ENCODE peak calls at places on chromosomes 2 and 18, in five cellular contexts. Y is T-helper 9 cell; H is Right ventricle myocardium inferior; J is CD4-positive, CD25-positive, alpha-beta regulatory T cell; D is heart left ventricle. M is an unnamed sample.

GRCh38 chr18:23920054-23920453 is 94.5 kb upstream of the TTC39C start:
- DNase-seq in H (no peak), D (no peak), J (no peak), Y (peak), M (no peak)

GRCh38 chr2:231449503-231450054 is 14.7 kb downstream of the NCL start:
- DNase-seq in J (no peak), D (no peak), Y (no peak), H (no peak), M (no peak)

GRCh38 chr2:171210864-171211431 is 50.3 kb upstream of the TLK1 start:
- DNase-seq in D (no peak), Y (peak), J (peak), H (no peak), M (peak)

GRCh38 chr18:58495202-58495601 is 133.7 kb downstream of the ALPK2 start:
- DNase-seq in Y (no peak), J (no peak), D (no peak), H (no peak), M (no peak)

GRCh38 chr18:21513292-21513691 is 87.2 kb downstream of the ESCO1 start:
- DNase-seq in D (no peak), Y (no peak), H (no peak), J (no peak), M (no peak)

GRCh38 chr2:118858485-118859156 is 11.2 kb upstream of the EN1 start:
- DNase-seq in D (no peak), J (no peak), Y (no peak), H (no peak), M (no peak)

GRCh38 chr2:234686088-234686890 is 189.4 kb upstream of the ARL4C start:
- DNase-seq in Y (no peak), H (no peak), J (no peak), D (no peak), M (no peak)

GRCh38 chr2:74191596-74192380 is 6.6 kb upstream of the MTHFD2 start:
- DNase-seq in J (no peak), Y (no peak), H (no peak), D (no peak), M (no peak)

GRCh38 chr2:2775018-2775417 is 443.9 kb upstream of the MYT1L start:
- DNase-seq in J (no peak), H (no peak), Y (no peak), D (no peak), M (no peak)

GRCh38 chr2:10469955-10470568 is 21.9 kb upstream of the ODC1 start:
- DNase-seq in Y (no peak), D (no peak), J (no peak), H (no peak), M (no peak)

GRCh38 chr2:190843874-190844699 is 36.5 kb upstream of the GLS start:
- DNase-seq in J (no peak), D (no peak), H (no peak), Y (no peak), M (no peak)

GRCh38 chr18:12288406-12288762 is 19.7 kb upstream of the TUBB6 start:
- DNase-seq in D (no peak), Y (no peak), J (no peak), H (no peak), M (no peak)

GRCh38 chr2:226760412-226761194 is 39.0 kb downstream of the IRS1 start:
- DNase-seq in Y (no peak), J (no peak), D (no peak), H (no peak), M (no peak)

GRCh38 chr2:159516241-159516758 is 100.0 kb downstream of the BAZ2B start:
- DNase-seq in H (no peak), Y (no peak), D (no peak), J (peak), M (peak)

GRCh38 chr2:199197448-199197847 is 260.3 kb downstream of the SATB2 start:
- DNase-seq in J (no peak), H (no peak), Y (no peak), D (no peak), M (no peak)

GRCh38 chr2:164514491-164514890 is 106.8 kb downstream of the GRB14 start:
- DNase-seq in Y (no peak), J (no peak), D (no peak), H (no peak), M (no peak)

GRCh38 chr2:175111200-175111657 is 56.8 kb downstream of the ATF2 start:
- DNase-seq in D (no peak), J (peak), Y (no peak), H (no peak), M (peak)

GRCh38 chr2:79512442-79513401 is at the start of gene CTNNA2:
- DNase-seq in D (peak), J (no peak), H (no peak), Y (no peak), M (peak)

GRCh38 chr18:48621240-48621639 is 82.4 kb downstream of the CTIF start:
- DNase-seq in D (no peak), Y (no peak), H (no peak), J (no peak), M (no peak)

GRCh38 chr2:11071207-11071606 is 84.1 kb upstream of the SLC66A3 start:
- DNase-seq in Y (no peak), H (no peak), J (no peak), D (no peak), M (no peak)